ENCODE peak calls at places on chromosomes 5 and 9, in seven cellular contexts. T is foreskin fibroblast, W is HFF-Myc, D is body of pancreas, K is ovary, Q is choroid plexus epithelial cell, B is stomach. A is an unnamed sample.

GRCh38 chr9:131436386-131436785 is 42.5 kb downstream of the PRRC2B start:
- DNase-seq in T (no peak), W (no peak), D (no peak), K (peak), Q (peak), B (no peak), A (no peak)

GRCh38 chr5:128905225-128906110 is 59.8 kb upstream of the SLC27A6 start:
- DNase-seq in T (peak), W (peak), D (peak), K (no peak), Q (peak), B (no peak), A (peak)

GRCh38 chr5:148372883-148373282 is 10.9 kb upstream of the FBXO38 start:
- DNase-seq in T (no peak), W (no peak), D (no peak), K (no peak), Q (no peak), B (no peak), A (no peak)

GRCh38 chr9:22215492-22215891 is 206.4 kb upstream of the CDKN2B start:
- DNase-seq in T (peak), W (no peak), D (no peak), K (no peak), Q (no peak), B (no peak), A (no peak)

GRCh38 chr9:134802201-134802795 is 78.3 kb upstream of the FCN2 start:
- DNase-seq in T (no peak), W (no peak), D (no peak), K (no peak), Q (no peak), B (no peak), A (no peak)

GRCh38 chr5:83000922-83001321 is 76.3 kb downstream of the TMEM167A start:
- DNase-seq in T (no peak), W (no peak), D (no peak), K (no peak), Q (no peak), B (no peak), A (no peak)

GRCh38 chr9:120445974-120446373 is 134.0 kb downstream of the CDK5RAP2 start:
- DNase-seq in T (no peak), W (no peak), D (no peak), K (no peak), Q (no peak), B (no peak), A (no peak)

GRCh38 chr5:166488560-166488959 is 1802.9 kb upstream of the WWC1 start:
- DNase-seq in T (no peak), W (no peak), D (no peak), K (no peak), Q (no peak), B (no peak), A (no peak)

GRCh38 chr9:37405350-37405749 is 17.1 kb upstream of the GRHPR start:
- DNase-seq in T (no peak), W (no peak), D (no peak), K (no peak), Q (no peak), B (no peak), A (no peak)

GRCh38 chr5:61916621-61917620 is 389.1 kb upstream of the KIF2A start:
- DNase-seq in T (peak), W (no peak), D (peak), K (no peak), Q (peak), B (no peak), A (no peak)

GRCh38 chr5:137516961-137517360 is 17.8 kb upstream of the SPOCK1 start:
- DNase-seq in T (no peak), W (no peak), D (no peak), K (no peak), Q (no peak), B (no peak), A (no peak)

GRCh38 chr5:53480474-53481353 is at the start of gene FST:
- DNase-seq in T (peak), W (no peak), D (peak), K (peak), Q (peak), B (peak), A (no peak)

GRCh38 chr5:53482717-53483638 is 2.5 kb downstream of the FST start:
- DNase-seq in T (peak), W (no peak), D (peak), K (peak), Q (peak), B (peak), A (no peak)

GRCh38 chr5:53479656-53480473 is 564 bp upstream of the FST start:
- DNase-seq in T (peak), W (no peak), D (peak), K (peak), Q (peak), B (peak), A (no peak)

GRCh38 chr5:53481354-53481886 is 991 bp downstream of the FST start:
- DNase-seq in T (peak), W (no peak), D (no peak), K (no peak), Q (no peak), B (no peak), A (no peak)

GRCh38 chr5:53481887-53482716 is 1.7 kb downstream of the FST start:
- DNase-seq in T (peak), W (no peak), D (peak), K (peak), Q (peak), B (peak), A (peak)
- TF ChIP-seq CTCF in T (peak), W (no peak), D (peak), K (peak), Q (no peak), B (peak), A (peak)

GRCh38 chr5:2756211-2756746 is 4.8 kb upstream of the IRX2 start:
- DNase-seq in T (peak), W (no peak), D (no peak), K (no peak), Q (no peak), B (peak), A (no peak)
- H3K4me3 ChIP-seq in T (peak), W (peak), D (no peak), K (peak), Q (peak), B (peak), A (peak)

GRCh38 chr9:70220216-70220615 is 38.6 kb upstream of the SMC5 start:
- DNase-seq in T (peak), W (no peak), D (no peak), K (no peak), Q (no peak), B (no peak), A (no peak)
- TF ChIP-seq CTCF in T (no peak), W (no peak), D (no peak), K (no peak), Q (no peak), B (no peak), A (no peak)

GRCh38 chr9:94919376-94920098 is 193.0 kb downstream of the AOPEP start:
- DNase-seq in T (peak), W (no peak), D (no peak), K (peak), Q (peak), B (no peak), A (no peak)
- H3K4me3 ChIP-seq in T (peak), W (no peak), D (no peak), K (no peak), Q (no peak), B (no peak), A (no peak)

GRCh38 chr9:109640232-109641078 is 139.5 kb upstream of the PALM2AKAP2 start:
- DNase-seq in T (peak), W (no peak), D (peak), K (peak), Q (peak), B (peak), A (peak)
- TF ChIP-seq CTCF in T (no peak), W (no peak), D (no peak), K (no peak), Q (no peak), B (no peak), A (no peak)

DNA sequence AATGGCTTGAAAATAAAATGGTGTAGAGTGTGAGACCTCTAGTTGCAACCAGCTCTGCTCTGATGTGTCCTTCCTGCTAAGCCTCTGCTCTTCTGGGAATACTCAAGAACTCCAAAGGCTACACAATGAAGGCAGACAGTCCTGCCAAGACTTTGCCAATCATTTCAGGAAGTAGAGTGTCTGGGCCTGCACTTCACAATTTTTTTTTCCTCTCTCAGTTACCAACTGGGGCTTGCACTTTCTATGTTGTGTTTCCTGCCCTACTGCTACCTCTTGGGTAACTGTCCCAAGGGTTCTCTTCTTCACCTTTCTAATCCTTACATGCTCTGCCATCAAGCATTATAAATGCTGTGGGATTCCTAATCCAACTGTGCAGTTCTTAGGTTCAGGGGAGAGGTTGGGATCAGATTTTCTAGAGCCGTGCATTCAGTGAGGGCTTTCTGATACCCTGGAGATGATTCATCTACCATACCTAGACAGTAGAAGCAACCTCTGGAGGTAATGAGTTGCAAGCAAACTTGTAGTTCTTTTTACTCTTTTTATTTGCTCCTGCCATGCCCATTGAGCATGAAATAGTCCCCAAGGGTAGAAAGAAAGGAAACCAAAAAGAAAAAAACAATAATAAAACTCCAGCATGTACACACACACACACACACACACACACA is 365.9 kb downstream of the MLLT3 start:
- DNase-seq in T (no peak), W (no peak), D (no peak), K (no peak), Q (no peak), B (no peak), A (no peak)
- H3K4me3 ChIP-seq in T (no peak), W (no peak), D (no peak), K (no peak), Q (no peak), B (no peak), A (no peak)

GRCh38 chr5:145682197-145682895 is 152.8 kb downstream of the PRELID2 start:
- DNase-seq in T (no peak), W (no peak), D (no peak), K (no peak), Q (no peak), B (no peak), A (no peak)

GRCh38 chr5:145681216-145681615 is 153.9 kb downstream of the PRELID2 start:
- DNase-seq in T (no peak), W (no peak), D (no peak), K (no peak), Q (peak), B (no peak), A (no peak)

GRCh38 chr5:145680744-145681143 is 154.4 kb downstream of the PRELID2 start:
- DNase-seq in T (peak), W (no peak), D (no peak), K (no peak), Q (peak), B (no peak), A (no peak)

GRCh38 chr5:145680169-145680568 is 155.0 kb downstream of the PRELID2 start:
- DNase-seq in T (no peak), W (no peak), D (no peak), K (no peak), Q (peak), B (no peak), A (no peak)

GRCh38 chr5:145681686-145682085 is 153.5 kb downstream of the PRELID2 start:
- DNase-seq in T (peak), W (peak), D (peak), K (no peak), Q (peak), B (peak), A (peak)
- TF ChIP-seq CTCF in T (peak), W (peak), D (peak), K (peak), Q (peak), B (peak), A (peak)

A was measured in astrocyte of the cerebellum.